ENCODE peak calls at places on chromosome 1, in four cellular contexts. R is K562, Q is HL-60, O is GM12878. L is an unnamed sample.

GRCh38 chr1:21568006-21568746 is 59.0 kb downstream of the ALPL start:
- DNase-seq in R (no peak), Q (no peak), O (no peak), L (no peak)

GRCh38 chr1:18411820-18412641 is 68.7 kb upstream of the KLHDC7A start:
- DNase-seq in R (no peak), Q (no peak), O (no peak), L (no peak)

GRCh38 chr1:74767490-74767889 is 34.5 kb downstream of the TYW3 start:
- DNase-seq in R (peak), Q (peak), O (no peak), L (no peak)

GRCh38 chr1:208587110-208587509 is 342.9 kb upstream of the PLXNA2 start:
- DNase-seq in R (no peak), Q (no peak), O (peak), L (no peak)

GRCh38 chr1:156859523-156860112 is 701 bp upstream of the INSRR start:
- DNase-seq in R (no peak), Q (no peak), O (no peak), L (peak)

GRCh38 chr1:201511925-201512539 is 5.1 kb upstream of the CSRP1 start:
- DNase-seq in R (peak), Q (peak), O (peak), L (no peak)

GRCh38 chr1:222914861-222915632 is 100.2 kb downstream of the DISP1 start:
- DNase-seq in R (no peak), Q (no peak), O (no peak), L (no peak)

GRCh38 chr1:60245371-60245770 is 171.8 kb upstream of the C1orf87 start:
- DNase-seq in R (no peak), Q (no peak), O (no peak), L (no peak)

GRCh38 chr1:236685917-236686814 is at the start of gene ACTN2:
- DNase-seq in R (peak), Q (peak), O (no peak), L (peak)

GRCh38 chr1:113391643-113392271 is 1.4 kb downstream of the MAGI3 start:
- DNase-seq in R (peak), Q (no peak), O (no peak), L (no peak)

GRCh38 chr1:94335447-94335846 is 82.7 kb upstream of the ABCD3 start:
- DNase-seq in R (no peak), Q (no peak), O (no peak), L (no peak)

GRCh38 chr1:237394263-237394662 is 352.3 kb downstream of the RYR2 start:
- DNase-seq in R (no peak), Q (no peak), O (no peak), L (no peak)

GRCh38 chr1:1420654-1421134 is 382 bp downstream of the ANKRD65 start:
- DNase-seq in R (no peak), Q (no peak), O (no peak), L (no peak)

GRCh38 chr1:6002714-6003501 is 10.7 kb upstream of the NPHP4 start:
- DNase-seq in R (no peak), Q (no peak), O (no peak), L (no peak)

GRCh38 chr1:87765686-87766085 is 437.0 kb downstream of the LMO4 start:
- DNase-seq in R (no peak), Q (no peak), O (no peak), L (no peak)

DNA sequence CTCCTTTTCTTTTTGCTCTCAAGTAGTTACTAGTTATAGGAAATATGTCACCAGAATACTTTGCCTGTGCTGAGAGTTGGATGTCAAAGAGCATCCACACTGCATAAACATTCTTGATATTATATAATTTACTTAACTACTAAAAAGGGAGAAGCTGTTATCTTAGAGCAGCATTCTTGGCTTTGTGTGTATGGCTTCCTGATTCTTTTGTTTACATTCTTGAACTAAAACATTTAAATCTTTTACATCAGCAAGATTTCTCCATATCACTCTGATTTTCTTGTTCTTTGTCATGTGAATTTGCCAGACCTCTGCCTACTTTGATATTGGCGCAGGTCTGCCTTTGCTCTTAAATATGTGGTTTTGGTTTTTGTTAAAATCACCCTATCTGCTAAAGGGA is 48.8 kb downstream of the SUCO start:
- DNase-seq in R (no peak), Q (no peak), O (no peak), L (no peak)
- TF ChIP-seq SPI1 in R (no peak), Q (no peak), O (no peak), L (no peak)

GRCh38 chr1:45608475-45609156 is 15.2 kb downstream of the CCDC17 start:
- DNase-seq in R (no peak), Q (peak), O (no peak), L (no peak)
- TF ChIP-seq POLR2AphosphoS5 in R (no peak), Q (no peak), O (peak), L (no peak)

GRCh38 chr1:228335406-228336307 is 71.0 kb downstream of the TRIM11 start:
- DNase-seq in R (no peak), Q (no peak), O (no peak), L (no peak)

GRCh38 chr1:228334226-228334935 is 72.3 kb downstream of the TRIM11 start:
- DNase-seq in R (no peak), Q (no peak), O (no peak), L (no peak)

GRCh38 chr1:228333739-228334115 is 72.9 kb downstream of the TRIM11 start:
- DNase-seq in R (no peak), Q (no peak), O (no peak), L (no peak)

GRCh38 chr1:228334954-228335353 is 71.7 kb downstream of the TRIM11 start:
- DNase-seq in R (no peak), Q (no peak), O (no peak), L (no peak)

DNA sequence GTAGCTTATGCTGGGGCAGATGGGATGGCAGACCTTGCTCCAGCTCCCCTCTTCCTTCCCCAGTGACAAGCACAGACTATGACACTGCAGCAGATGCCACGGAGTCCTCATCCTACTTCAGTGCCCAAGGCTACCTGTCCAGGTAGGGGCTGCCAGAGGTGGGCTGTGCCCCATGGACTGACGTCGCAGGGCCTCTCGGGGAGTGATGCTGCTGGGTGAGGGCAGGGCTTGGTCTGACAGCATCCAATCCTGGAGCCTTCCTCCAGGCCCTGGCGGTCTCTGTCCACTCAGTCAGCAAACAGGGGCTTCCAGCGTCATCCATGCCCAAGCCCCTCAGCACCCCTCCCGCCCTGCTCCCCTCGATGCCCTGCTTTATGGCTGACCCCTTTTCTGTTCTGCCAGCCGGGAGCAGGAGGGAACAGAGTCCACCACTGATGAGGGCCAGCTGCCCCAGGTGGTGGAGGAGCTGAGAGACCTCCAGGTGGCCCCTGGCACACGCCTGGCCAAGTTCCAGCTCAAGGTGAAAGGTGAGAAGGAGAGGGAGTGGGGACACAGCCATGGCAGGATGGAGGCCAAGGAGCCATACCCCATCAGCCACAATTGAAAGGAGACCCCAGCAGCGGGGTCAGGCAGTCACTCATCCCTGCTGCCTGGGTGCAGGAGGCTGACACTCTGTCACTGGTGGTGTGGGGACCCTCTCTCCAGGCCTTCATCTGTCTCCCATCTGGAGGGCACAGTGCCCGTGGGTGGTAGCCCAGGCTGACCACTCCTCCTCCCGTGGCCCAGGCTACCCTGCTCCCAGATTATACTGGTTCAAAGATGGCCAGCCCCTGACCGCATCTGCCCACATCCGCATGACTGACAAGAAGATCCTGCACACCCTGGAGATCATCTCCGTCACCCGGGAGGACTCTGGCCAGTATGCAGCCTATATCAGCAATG is 73.6 kb downstream of the TRIM11 start:
- DNase-seq in R (no peak), Q (no peak), O (no peak), L (no peak)
- TF ChIP-seq SPI1 in R (no peak), Q (no peak), O (no peak), L (no peak)

DNA sequence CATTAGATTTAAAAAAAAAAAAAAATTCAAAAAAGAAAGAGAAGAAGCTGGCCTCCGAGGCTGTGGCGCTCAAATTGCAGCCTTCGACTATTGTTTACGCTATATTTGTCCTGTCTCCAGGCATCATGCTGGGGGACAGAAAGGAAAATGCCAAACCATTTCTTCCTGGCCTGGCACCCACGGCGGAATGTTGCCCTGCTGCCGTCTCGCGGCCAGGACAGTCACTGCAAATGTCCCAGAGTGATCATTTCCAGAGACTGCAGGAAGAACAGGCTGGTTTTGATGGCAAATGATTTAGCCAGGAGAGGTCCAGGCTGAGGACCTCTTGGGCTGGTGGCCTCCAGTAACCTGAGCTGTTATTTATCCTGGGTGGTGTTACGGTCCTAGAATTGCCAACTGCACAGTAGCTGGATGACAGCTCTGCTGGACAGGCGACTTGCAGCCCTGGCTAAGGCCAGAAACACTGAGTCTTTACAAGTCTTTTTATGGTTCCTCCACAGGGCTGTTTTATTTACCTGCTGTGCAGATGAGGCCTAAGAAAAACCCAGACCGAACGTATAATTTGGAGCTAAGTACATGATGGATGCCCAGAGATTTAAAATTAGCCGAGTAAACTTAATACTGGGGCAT is 30.2 kb upstream of the LRRC38 start:
- DNase-seq in R (peak), Q (no peak), O (no peak), L (no peak)
- TF ChIP-seq POLR2AphosphoS5 in R (no peak), Q (no peak), O (no peak), L (no peak)

GRCh38 chr1:205015241-205015640 is 27.8 kb upstream of the CNTN2 start:
- DNase-seq in R (no peak), Q (no peak), O (no peak), L (no peak)

GRCh38 chr1:205013683-205014367 is 29.2 kb upstream of the CNTN2 start:
- DNase-seq in R (no peak), Q (peak), O (no peak), L (no peak)

GRCh38 chr1:205014772-205015171 is 28.2 kb upstream of the CNTN2 start:
- DNase-seq in R (no peak), Q (peak), O (no peak), L (no peak)

GRCh38 chr1:205009666-205010065 is 33.3 kb upstream of the CNTN2 start:
- DNase-seq in R (no peak), Q (no peak), O (no peak), L (no peak)

GRCh38 chr1:205012416-205013140 is 30.4 kb upstream of the CNTN2 start:
- DNase-seq in R (no peak), Q (no peak), O (no peak), L (no peak)
- TF ChIP-seq SPI1 in R (no peak), Q (no peak), O (no peak), L (no peak)

GRCh38 chr1:155562581-155563376 is at the start of gene ASH1L:
- DNase-seq in R (peak), Q (peak), O (peak), L (peak)
- TF ChIP-seq POLR2AphosphoS5 in R (peak), Q (peak), O (peak), L (peak)

DNA sequence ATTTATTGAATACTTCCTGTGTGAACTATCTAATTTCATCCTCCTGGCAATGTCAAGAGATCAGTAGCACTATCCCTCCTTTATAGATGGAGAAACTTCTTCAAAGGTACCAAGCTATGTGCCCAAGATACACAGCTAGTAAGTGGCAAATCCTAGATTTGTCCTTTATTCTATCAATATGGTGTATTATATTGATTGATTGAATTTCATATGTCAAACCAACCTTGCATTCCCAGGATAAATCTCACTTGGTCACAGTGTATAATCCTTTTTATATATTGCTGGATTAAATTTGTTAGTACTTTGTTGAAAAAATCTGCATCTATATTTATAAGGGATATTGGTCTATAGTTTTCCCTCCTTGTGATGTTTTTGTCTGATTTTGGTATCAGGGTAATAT is 48.8 kb upstream of the TMEM51 start:
- DNase-seq in R (no peak), Q (no peak), O (no peak), L (no peak)
- TF ChIP-seq SPI1 in R (no peak), Q (no peak), O (no peak), L (no peak)

GRCh38 chr1:150152182-150152536 is 2.4 kb downstream of the PLEKHO1 start:
- DNase-seq in R (no peak), Q (no peak), O (no peak), L (no peak)

GRCh38 chr1:150152772-150153461 is 3.2 kb downstream of the PLEKHO1 start:
- DNase-seq in R (no peak), Q (no peak), O (no peak), L (no peak)

GRCh38 chr1:150156868-150157603 is 7.3 kb downstream of the PLEKHO1 start:
- DNase-seq in R (no peak), Q (no peak), O (no peak), L (no peak)

GRCh38 chr1:150154143-150154542 is 4.4 kb downstream of the PLEKHO1 start:
- DNase-seq in R (no peak), Q (no peak), O (no peak), L (no peak)

GRCh38 chr1:150155413-150156071 is 5.8 kb downstream of the PLEKHO1 start:
- DNase-seq in R (no peak), Q (no peak), O (no peak), L (no peak)
- TF ChIP-seq POLR2AphosphoS5 in R (no peak), Q (no peak), O (peak), L (peak)

GRCh38 chr1:64572222-64572900 is 102.4 kb downstream of the CACHD1 start:
- DNase-seq in R (no peak), Q (no peak), O (no peak), L (no peak)
- TF ChIP-seq SPI1 in R (no peak), Q (no peak), O (no peak), L (no peak)